ENCODE peak calls at places on chromosomes 12 and 14, in four cellular contexts. L is uterus, Y is neuronal stem cell, J is lower lobe of right lung. T is an unnamed sample.

GRCh38 chr14:105395538-105395854 is 2.8 kb upstream of the TEX22 start:
- DNase-seq in J (no peak), L (no peak), Y (no peak), T (no peak)

GRCh38 chr12:643478-644292 is 19.6 kb downstream of the NINJ2 start:
- DNase-seq in L (peak; percentile 41), J (peak; percentile 64), Y (no peak), T (peak; percentile 61)

GRCh38 chr12:89692442-89692841 is 16.2 kb downstream of the ATP2B1 start:
- DNase-seq in Y (no peak), J (no peak), L (no peak), T (no peak)

GRCh38 chr14:95998656-95999055 is 40.5 kb upstream of the C14orf132 start:
- DNase-seq in Y (no peak), J (no peak), L (no peak), T (no peak)

GRCh38 chr12:16939871-16940306 is 333.9 kb upstream of the LMO3 start:
- DNase-seq in L (no peak), Y (peak; percentile 27), J (peak; percentile 50), T (no peak)

GRCh38 chr14:101898416-101898815 is 66.0 kb upstream of the DYNC1H1 start:
- DNase-seq in Y (no peak), J (no peak), L (no peak), T (no peak)

GRCh38 chr14:77838756-77839565 is 39.1 kb downstream of the ADCK1 start:
- DNase-seq in L (no peak), J (no peak), Y (no peak), T (no peak)

GRCh38 chr14:106665814-106666213 is 1139.4 kb downstream of the TMEM121 start:
- DNase-seq in L (no peak), Y (no peak), J (no peak), T (no peak)

GRCh38 chr12:66674495-66675122 is 4.3 kb downstream of the GRIP1 start:
- DNase-seq in Y (no peak), J (no peak), L (no peak), T (no peak)

GRCh38 chr14:36988989-36989388 is 183.4 kb downstream of the SLC25A21 start:
- DNase-seq in Y (no peak), J (no peak), L (no peak), T (no peak)

GRCh38 chr14:68085742-68086141 is 266.2 kb downstream of the RAD51B start:
- DNase-seq in J (no peak), Y (no peak), L (no peak), T (no peak)
- H3K27ac ChIP-seq in J (no peak overlapping the region), Y (no peak overlapping the region), L (peak overlapping the region; percentile 77), T (no peak overlapping the region)

GRCh38 chr12:110848524-110848923 is 1.7 kb downstream of the CCDC63 start:
- DNase-seq in L (no peak), J (no peak), Y (no peak), T (no peak)

GRCh38 chr12:110844551-110845395 is 2.0 kb upstream of the CCDC63 start:
- DNase-seq in Y (no peak), J (no peak), L (no peak), T (no peak)

GRCh38 chr12:110844131-110844530 is 2.7 kb upstream of the CCDC63 start:
- DNase-seq in Y (no peak), L (no peak), J (no peak), T (no peak)

GRCh38 chr12:110849748-110850403 is 3.1 kb downstream of the CCDC63 start:
- DNase-seq in J (no peak), L (no peak), Y (no peak), T (no peak)

DNA sequence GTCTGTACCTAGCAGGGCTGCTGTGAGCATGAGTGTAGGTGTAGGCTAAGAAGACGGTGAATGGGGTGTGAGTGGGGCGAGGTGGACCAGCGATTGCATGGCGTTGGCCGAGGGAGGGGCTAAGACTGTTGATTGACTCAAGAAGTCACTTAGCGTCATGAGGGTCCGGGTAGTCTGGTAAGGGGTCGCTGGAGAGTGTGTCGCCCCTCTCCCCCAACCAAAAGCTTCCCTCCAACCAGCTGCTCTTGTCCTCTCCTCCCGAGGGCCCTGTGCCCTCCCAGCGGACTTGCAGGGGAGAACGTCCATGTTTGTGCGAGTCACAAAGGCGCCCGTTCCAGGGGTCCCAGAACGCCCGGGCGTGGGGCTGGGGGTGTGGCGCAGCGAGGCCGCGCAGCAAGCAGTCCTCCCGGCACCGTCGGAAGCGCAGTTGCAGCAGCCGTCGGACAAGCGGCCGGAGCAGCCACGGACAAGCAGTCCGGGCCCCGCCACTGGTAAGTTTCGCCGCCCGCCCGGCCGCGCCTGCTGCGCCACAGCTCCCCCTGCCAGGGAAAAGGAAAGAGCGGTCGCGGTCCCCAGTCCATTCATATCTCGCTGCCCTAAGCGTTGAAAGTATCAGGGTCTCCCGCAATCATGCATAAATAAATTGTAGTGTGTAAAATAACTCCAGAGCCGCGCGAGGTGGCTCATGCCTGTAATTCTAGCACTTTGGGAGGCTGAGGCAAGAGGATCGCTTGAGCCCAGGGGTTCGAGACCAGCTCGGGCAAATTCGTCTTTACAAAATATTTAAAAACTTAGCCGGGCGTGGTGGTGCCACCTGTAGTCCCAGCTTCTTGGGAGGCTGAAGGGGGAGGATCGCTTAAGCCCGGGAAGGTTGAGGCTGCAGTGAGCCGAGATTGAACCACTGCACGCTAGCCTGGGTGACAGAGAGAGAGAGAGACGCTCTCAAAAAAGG is at the start of gene CCDC63:
- DNase-seq in Y (peak; percentile 65), L (peak; percentile 44), J (peak; percentile 63), T (peak; percentile 71)
- H3K4me3 ChIP-seq in Y (peak within 1 kb of the TSS; percentile 82), L (peak within 1 kb of the TSS; percentile 27), J (peak within 1 kb of the TSS; percentile 46), T (peak within 1 kb of the TSS; percentile 36)

GRCh38 chr14:51240804-51241380 is 845 bp downstream of the TMX1 start:
- DNase-seq in Y (no peak), J (no peak), L (no peak), T (no peak)
- H3K27ac ChIP-seq in Y (no peak overlapping the region), J (peak overlapping the region; percentile 92), L (peak overlapping the region; percentile 82), T (peak overlapping the region; percentile 83)

GRCh38 chr12:1797011-1797901 is 23.1 kb upstream of the LRTM2 start:
- DNase-seq in L (peak; percentile 53), Y (no peak), J (peak; percentile 84), T (peak; percentile 74)
- H3K4me3 ChIP-seq in L (peak overlapping the region; percentile 52), Y (peak overlapping the region; percentile 63), J (peak overlapping the region; percentile 68), T (peak overlapping the region; percentile 52)

DNA sequence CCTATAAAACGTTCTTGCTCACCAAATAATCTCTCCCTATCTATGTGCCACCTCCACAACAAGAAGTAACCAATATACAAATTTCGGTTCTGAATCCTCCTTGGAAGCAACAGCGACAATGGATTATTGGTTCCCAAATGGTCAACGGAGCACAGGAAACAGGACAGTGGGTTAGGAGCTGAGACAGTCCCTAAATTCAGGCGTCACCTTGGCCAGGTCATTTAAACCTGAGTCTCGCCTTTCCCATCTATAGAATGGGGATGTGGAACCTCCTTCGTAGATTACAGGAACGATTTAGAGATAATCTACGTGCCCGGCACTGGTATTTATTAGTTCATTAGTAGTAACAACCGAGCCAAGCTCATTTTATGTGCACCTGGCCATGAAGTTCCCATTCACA is 1.1 kb downstream of the NT5DC3 start:
- DNase-seq in L (no peak), J (no peak), Y (no peak), T (no peak)
- H3K27ac ChIP-seq in L (peak overlapping the region; percentile 91), J (no peak overlapping the region), Y (no peak overlapping the region), T (peak overlapping the region; percentile 89)

GRCh38 chr12:58529897-58530296 is 390.4 kb downstream of the LRIG3 start:
- DNase-seq in L (no peak), Y (no peak), J (no peak), T (no peak)
- H3K4me3 ChIP-seq in L (no peak overlapping the region), Y (no peak overlapping the region), J (no peak overlapping the region), T (no peak overlapping the region)

DNA sequence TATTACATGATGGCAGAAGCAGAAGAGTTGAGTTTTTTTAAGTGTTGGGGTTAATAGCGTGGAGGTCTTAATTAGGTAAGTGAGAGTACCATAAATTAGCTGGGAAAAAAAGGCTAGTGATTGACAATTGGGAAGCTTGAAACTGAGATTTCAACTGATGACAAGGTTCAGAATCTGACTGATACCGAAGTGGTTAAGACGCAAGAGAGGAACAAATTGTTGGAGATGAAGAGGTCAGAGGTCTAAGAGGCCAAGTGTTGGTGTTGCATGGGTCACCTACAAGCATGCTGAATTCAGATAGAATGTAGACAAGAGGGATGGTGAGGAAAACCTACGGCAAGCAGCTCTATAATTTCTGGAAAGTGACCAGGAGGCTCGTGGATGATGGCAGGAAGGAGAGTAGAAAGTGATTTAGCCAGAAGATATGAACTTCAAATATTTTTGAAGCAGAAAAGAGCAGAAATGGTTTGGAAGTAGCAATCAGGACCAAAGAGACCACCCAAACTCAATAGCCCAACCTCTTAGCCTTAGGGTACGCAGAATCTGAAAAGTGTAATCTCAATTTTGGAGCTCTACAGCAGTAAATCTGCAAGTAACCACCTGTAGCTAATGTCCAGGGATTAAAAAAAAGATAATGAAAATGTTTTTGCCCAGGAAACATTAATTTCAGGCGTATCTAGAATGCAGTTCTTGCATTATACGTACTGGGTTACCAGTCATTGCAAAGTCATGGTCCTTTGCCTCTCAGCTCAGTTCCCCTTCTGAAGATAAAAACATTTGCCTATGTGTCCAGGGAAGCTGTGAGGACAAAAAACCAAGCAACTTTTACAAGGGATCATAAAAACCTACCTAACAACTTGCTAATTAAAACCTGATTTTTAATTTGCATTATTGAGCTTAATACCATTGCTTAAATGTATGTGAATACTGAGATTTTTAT is 1.7 kb upstream of the TMPO start:
- DNase-seq in J (no peak), Y (no peak), L (no peak), T (no peak)
- H3K27ac ChIP-seq in J (peak overlapping the region; percentile 96), Y (no peak overlapping the region), L (peak overlapping the region; percentile 98), T (peak overlapping the region; percentile 93)

DNA sequence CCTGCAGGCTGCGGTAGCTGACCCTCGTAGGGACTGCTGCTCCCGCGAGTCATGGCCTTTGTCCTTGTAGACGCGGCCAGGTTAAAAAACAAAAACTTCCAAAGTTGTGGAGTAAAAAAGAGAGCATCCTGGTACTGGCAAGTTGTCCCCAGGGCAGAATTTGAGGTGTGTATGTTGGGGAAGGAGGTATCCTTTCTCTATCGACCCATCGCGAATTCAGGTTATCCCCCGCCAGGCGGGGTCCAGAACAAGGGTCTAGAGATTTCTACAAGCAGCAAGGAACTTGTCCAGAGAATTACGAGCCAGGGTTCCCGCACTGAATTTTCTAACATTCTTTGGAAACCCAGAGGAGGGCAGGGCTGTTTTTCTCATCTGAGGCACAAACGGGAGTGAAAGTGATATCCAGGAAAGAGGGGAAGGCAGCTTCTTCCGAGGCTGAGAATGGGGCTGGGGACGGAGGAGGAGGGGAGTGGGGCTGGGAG is 16.3 kb downstream of the TBX3 start:
- DNase-seq in Y (no peak), J (no peak), L (no peak), T (no peak)
- H3K4me3 ChIP-seq in Y (no peak overlapping the region), J (peak overlapping the region; percentile 50), L (peak overlapping the region; percentile 44), T (peak overlapping the region; percentile 48)

DNA sequence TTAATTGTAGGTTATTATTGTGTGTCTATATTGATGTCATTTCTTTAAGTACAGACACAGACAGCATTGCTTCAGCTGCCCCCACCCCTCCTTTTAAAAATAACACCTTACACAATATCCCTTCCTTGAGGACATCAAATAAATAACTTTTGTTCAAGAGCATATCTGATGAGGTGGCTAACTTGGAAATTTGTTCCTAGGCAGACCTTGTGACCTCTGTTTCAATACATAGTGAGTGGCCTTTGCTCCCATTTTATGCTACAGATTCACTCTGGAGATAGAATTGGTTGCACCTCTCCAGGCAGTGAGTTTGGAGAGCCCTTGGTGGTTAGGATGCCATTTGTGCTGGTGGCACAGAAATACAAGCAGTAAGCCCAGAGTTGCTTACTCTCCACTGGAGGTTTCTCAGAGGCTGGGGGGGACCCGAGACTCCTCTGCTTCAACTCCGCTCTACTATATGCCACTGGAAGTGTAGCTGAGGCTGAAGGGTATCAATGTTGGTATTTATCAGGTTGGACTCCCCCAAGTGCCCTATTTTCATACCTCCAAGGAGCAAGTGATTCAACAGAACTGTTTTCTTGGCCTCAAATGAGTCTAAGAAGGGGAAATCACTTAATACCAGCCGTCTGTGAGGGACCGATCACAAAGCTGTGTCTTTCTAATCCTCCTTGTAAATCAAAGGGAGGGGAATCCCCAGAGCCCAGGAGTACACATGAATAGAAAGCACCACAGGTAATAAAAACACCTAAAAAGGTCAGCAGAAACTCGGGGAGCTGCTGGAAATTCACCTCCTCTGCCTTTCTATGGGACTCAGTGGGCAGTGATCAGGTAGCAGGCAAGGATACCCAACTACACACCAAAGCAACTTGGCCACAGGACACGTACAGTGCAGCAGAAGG is 463.1 kb downstream of the RAD51B start:
- DNase-seq in L (no peak), Y (no peak), J (no peak), T (no peak)
- H3K27ac ChIP-seq in L (peak overlapping the region; percentile 75), Y (no peak overlapping the region), J (peak overlapping the region; percentile 57), T (no peak overlapping the region)

T was measured in tibial artery.